ENCODE peak calls at places on chromosome 7, in seven cellular contexts. B, G, F, Y, U, R and H are unnamed samples.

GRCh38 chr7:84855758-84856157 is 331.1 kb downstream of the SEMA3D start:
- DNase-seq in B (no peak), G (no peak), F (no peak), Y (no peak), U (no peak), R (no peak), H (no peak)

GRCh38 chr7:7808156-7808555 is 89.7 kb upstream of the RPA3 start:
- DNase-seq in B (peak; percentile 71), G (no peak), F (no peak), Y (no peak), U (no peak), R (peak; percentile 25), H (no peak)

GRCh38 chr7:28854750-28855074 is 103.4 kb downstream of the TRIL start:
- DNase-seq in B (peak; percentile 42), G (no peak), F (no peak), Y (no peak), U (no peak), R (no peak), H (no peak)

GRCh38 chr7:31488562-31489203 is 25.2 kb upstream of the ITPRID1 start:
- DNase-seq in B (peak; percentile 78), G (peak; percentile 56), F (peak; percentile 54), Y (peak; percentile 62), U (peak; percentile 66), R (peak; percentile 43), H (no peak)

GRCh38 chr7:74027683-74028320 is at the start of gene ELN:
- DNase-seq in B (peak; percentile 60), G (peak; percentile 63), F (peak; percentile 72), Y (no peak), U (no peak), R (no peak), H (no peak)

GRCh38 chr7:2819161-2819953 is 24.8 kb downstream of the GNA12 start:
- DNase-seq in B (no peak), G (no peak), F (no peak), Y (peak; percentile 10), U (peak; percentile 60), R (no peak), H (no peak)

GRCh38 chr7:115672024-115672423 is 358.5 kb downstream of the TFEC start:
- DNase-seq in B (peak; percentile 22), G (no peak), F (no peak), Y (no peak), U (no peak), R (no peak), H (no peak)

GRCh38 chr7:8229927-8230326 is 32.0 kb downstream of the ICA1 start:
- DNase-seq in B (no peak), G (no peak), F (no peak), Y (no peak), U (no peak), R (no peak), H (no peak)

GRCh38 chr7:47471831-47472230 is 110.1 kb downstream of the TNS3 start:
- DNase-seq in B (no peak), G (no peak), F (no peak), Y (no peak), U (no peak), R (no peak), H (no peak)

GRCh38 chr7:131039355-131039762 is 288.3 kb upstream of the MKLN1 start:
- DNase-seq in B (peak; percentile 51), G (no peak), F (no peak), Y (no peak), U (no peak), R (no peak), H (no peak)

GRCh38 chr7:153616808-153617207 is 435.4 kb upstream of the DPP6 start:
- DNase-seq in B (no peak), G (no peak), F (no peak), Y (no peak), U (no peak), R (no peak), H (no peak)

GRCh38 chr7:28272461-28272877 is 91.9 kb upstream of the JAZF1 start:
- DNase-seq in B (peak; percentile 47), G (peak; percentile 25), F (peak; percentile 46), Y (peak; percentile 48), U (peak; percentile 33), R (no peak), H (peak; percentile 59)

GRCh38 chr7:152624218-152624617 is 51.7 kb downstream of the XRCC2 start:
- DNase-seq in B (no peak), G (no peak), F (no peak), Y (no peak), U (no peak), R (no peak), H (no peak)

GRCh38 chr7:25321424-25321823 is 93.1 kb upstream of the NPVF start:
- DNase-seq in B (no peak), G (no peak), F (no peak), Y (no peak), U (no peak), R (no peak), H (no peak)

GRCh38 chr7:135901585-135902540 is 75.3 kb downstream of the MTPN start:
- DNase-seq in B (no peak), G (no peak), F (no peak), Y (no peak), U (no peak), R (no peak), H (no peak)

GRCh38 chr7:28542410-28542809 is 130.1 kb downstream of the CREB5 start:
- DNase-seq in B (no peak), G (no peak), F (no peak), Y (no peak), U (no peak), R (no peak), H (no peak)

GRCh38 chr7:102473271-102473991 is 5.3 kb downstream of the POLR2J start:
- DNase-seq in B (no peak), G (no peak), F (peak; percentile 25), Y (no peak), U (no peak), R (no peak), H (peak; percentile 26)

GRCh38 chr7:96973986-96974385 is 31.4 kb upstream of the DLX6 start:
- DNase-seq in B (peak; percentile 61), G (no peak), F (no peak), Y (no peak), U (no peak), R (peak; percentile 22), H (no peak)

GRCh38 chr7:10708447-10708846 is 265.2 kb upstream of the PHF14 start:
- DNase-seq in B (no peak), G (no peak), F (no peak), Y (peak; percentile 22), U (no peak), R (peak; percentile 18), H (no peak)

GRCh38 chr7:107100824-107101223 is 56.3 kb downstream of the PRKAR2B start:
- DNase-seq in B (no peak), G (no peak), F (no peak), Y (no peak), U (no peak), R (no peak), H (no peak)

GRCh38 chr7:149860821-149861727 is 12.7 kb upstream of the ATP6V0E2 start:
- DNase-seq in B (no peak), G (no peak), F (no peak), Y (peak; percentile 39), U (no peak), R (no peak), H (peak; percentile 38)
- TF ChIP-seq CTCF in B (peak; percentile 33), G (peak; percentile 10), F (peak; percentile 39), Y (peak; percentile 47), U (peak; percentile 29), R (peak; percentile 39), H (peak; percentile 14)

GRCh38 chr7:140672382-140673062 is at the start of gene ADCK2:
- DNase-seq in B (no peak), G (peak; percentile 74), F (peak; percentile 76), Y (peak; percentile 68), U (peak; percentile 93), R (no peak), H (peak; percentile 3)

GRCh38 chr7:140674356-140674800 is 1.6 kb downstream of the ADCK2 start:
- DNase-seq in B (no peak), G (peak; percentile 42), F (peak; percentile 63), Y (no peak), U (peak; percentile 49), R (no peak), H (peak; percentile 33)

GRCh38 chr7:140671966-140672365 is 779 bp upstream of the ADCK2 start:
- DNase-seq in B (no peak), G (no peak), F (no peak), Y (no peak), U (no peak), R (no peak), H (peak; percentile 35)

GRCh38 chr7:140673770-140674155 is 1.0 kb downstream of the ADCK2 start:
- DNase-seq in B (no peak), G (no peak), F (no peak), Y (no peak), U (no peak), R (no peak), H (peak; percentile 30)

DNA sequence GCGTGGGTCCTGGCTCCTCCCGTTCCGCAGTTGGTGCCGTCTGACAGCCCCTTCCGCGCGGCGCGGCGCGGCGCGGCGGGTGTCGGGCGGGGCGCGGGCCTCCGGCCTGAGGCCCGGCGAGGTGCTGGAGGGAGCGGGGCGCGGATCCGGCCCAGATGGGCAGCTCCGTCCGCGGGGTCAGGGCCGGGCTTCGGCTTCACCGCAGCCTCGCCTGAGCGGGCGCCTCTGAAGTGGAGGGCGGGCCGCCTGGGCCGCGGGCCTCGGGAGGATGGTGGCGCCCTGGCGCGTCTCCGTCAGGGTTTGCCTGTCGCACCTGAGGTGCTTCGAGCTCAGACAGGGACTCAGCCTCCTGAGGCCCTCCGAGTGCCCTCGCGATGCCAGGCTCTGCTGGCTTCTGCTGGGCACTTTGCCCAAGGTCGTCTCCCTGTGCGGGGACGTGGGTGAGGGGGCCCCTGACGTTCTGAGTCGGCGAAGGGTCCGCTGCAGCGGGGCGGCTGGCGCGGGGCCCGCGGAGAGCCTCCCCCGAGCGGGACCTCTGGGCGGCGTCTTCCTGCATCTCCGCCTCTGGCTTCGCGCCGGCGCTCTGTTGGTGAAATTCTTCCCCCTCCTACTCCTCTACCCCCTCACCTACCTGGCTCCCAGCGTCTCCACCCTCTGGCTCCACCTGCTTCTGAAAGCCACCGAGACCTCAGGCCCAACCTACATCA is 471 bp downstream of the ADCK2 start:
- DNase-seq in B (peak; percentile 12), G (peak; percentile 83), F (peak; percentile 80), Y (peak; percentile 57), U (peak; percentile 71), R (peak; percentile 43), H (peak; percentile 43)
- TF ChIP-seq CTCF in B (no peak), G (no peak), F (no peak), Y (no peak), U (no peak), R (no peak), H (no peak)

DNA sequence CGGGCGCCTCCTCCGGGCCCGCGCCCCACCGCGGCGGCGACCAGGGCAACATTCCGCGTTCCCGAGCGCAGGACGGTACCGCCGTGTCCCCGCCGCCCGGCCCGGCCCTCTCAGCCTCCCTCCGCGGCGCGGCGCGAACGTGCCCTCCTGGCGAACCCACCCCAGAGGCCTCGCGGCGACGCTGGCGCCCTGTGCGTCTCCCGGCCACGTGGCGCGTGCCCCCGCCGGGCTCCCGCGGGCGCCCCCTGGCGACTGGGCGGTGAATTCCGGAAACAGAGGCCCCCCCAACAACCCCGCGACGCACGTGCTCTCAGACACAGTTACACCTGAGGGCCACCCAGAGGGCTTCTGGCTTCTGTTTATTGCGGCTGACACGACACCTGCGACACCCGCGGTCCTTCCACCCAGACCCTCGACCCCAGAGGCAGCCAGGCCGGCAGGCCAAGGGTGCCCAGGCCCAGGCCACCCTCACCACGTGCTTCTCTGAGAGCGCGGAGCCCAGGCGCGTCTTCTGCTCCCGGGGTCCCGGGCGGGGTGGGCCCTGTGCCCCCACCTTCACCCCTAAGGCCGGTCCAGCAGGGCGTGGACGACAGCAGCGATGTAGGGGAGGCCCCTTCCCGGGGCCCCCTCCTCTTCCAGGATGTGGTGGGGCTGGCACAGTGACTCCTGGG is at the start of gene SAP25:
- DNase-seq in B (no peak), G (no peak), F (no peak), Y (no peak), U (no peak), R (no peak), H (no peak)
- TF ChIP-seq CTCF in B (no peak), G (no peak), F (no peak), Y (no peak), U (no peak), R (peak; percentile 38), H (no peak)

GRCh38 chr7:151167197-151167911 is at the start of gene GBX1:
- DNase-seq in B (peak; percentile 25), G (no peak), F (peak; percentile 52), Y (no peak), U (peak; percentile 43), R (no peak), H (no peak)
- TF ChIP-seq CTCF in B (no peak), G (no peak), F (peak; percentile 13), Y (no peak), U (no peak), R (peak; percentile 3), H (no peak)